ENCODE peak calls at places on chromosomes 2 and 18, in six cellular contexts. K is GM23248, Y is PC-3, X is hepatocyte, D is MM.1S, W is neural progenitor cell. F is an unnamed sample.

GRCh38 chr2:157837851-157838441 is 38.2 kb downstream of the ACVR1 start:
- DNase-seq in K (peak; percentile 63), Y (no peak), X (peak; percentile 35), D (no peak), W (no peak), F (no peak)

GRCh38 chr2:201139836-201140599 is 24.1 kb downstream of the CFLAR start:
- DNase-seq in K (no peak), Y (no peak), X (no peak), D (no peak), W (no peak), F (no peak)

GRCh38 chr2:120204417-120204816 is 18.8 kb downstream of the TMEM185B start:
- DNase-seq in K (no peak), Y (no peak), X (no peak), D (no peak), W (no peak), F (no peak)

GRCh38 chr18:28189400-28190239 is 12.7 kb upstream of the CDH2 start:
- DNase-seq in K (peak; percentile 83), Y (peak; percentile 87), X (peak; percentile 61), D (peak; percentile 67), W (peak; percentile 45), F (peak; percentile 43)

GRCh38 chr2:222504191-222504590 is 79.8 kb downstream of the SGPP2 start:
- DNase-seq in K (no peak), Y (peak; percentile 9), X (no peak), D (no peak), W (no peak), F (no peak)

GRCh38 chr2:20599861-20600461 is 50.9 kb downstream of the HS1BP3 start:
- DNase-seq in K (no peak), Y (no peak), X (no peak), D (no peak), W (peak; percentile 82), F (no peak)

GRCh38 chr2:37414470-37414949 is 70.1 kb downstream of the QPCT start:
- DNase-seq in K (peak; percentile 85), Y (peak; percentile 84), X (peak; percentile 67), D (peak; percentile 75), W (peak; percentile 74), F (peak; percentile 70)

GRCh38 chr18:76223403-76223802 is 271.6 kb downstream of the ZNF516 start:
- DNase-seq in K (no peak), Y (no peak), X (no peak), D (no peak), W (no peak), F (no peak)

GRCh38 chr2:200525066-200525465 is 941 bp upstream of the SGO2 start:
- DNase-seq in K (no peak), Y (peak; percentile 47), X (no peak), D (no peak), W (no peak), F (no peak)

GRCh38 chr18:46261799-46262198 is 157.6 kb downstream of the HAUS1 start:
- DNase-seq in K (peak; percentile 43), Y (no peak), X (no peak), D (no peak), W (no peak), F (no peak)

GRCh38 chr2:191959209-191959608 is 112.3 kb upstream of the CAVIN2 start:
- DNase-seq in K (no peak), Y (no peak), X (no peak), D (no peak), W (no peak), F (no peak)

GRCh38 chr2:75146221-75146902 is 53.0 kb downstream of the TACR1 start:
- DNase-seq in K (peak; percentile 37), Y (no peak), X (no peak), D (no peak), W (peak; percentile 8), F (no peak)

GRCh38 chr2:37466533-37467230 is 122.3 kb downstream of the QPCT start:
- DNase-seq in K (peak; percentile 11), Y (no peak), X (no peak), D (no peak), W (no peak), F (no peak)

GRCh38 chr2:97720746-97721145 is 7.4 kb downstream of the ZAP70 start:
- DNase-seq in K (no peak), Y (no peak), X (no peak), D (no peak), W (no peak), F (no peak)

GRCh38 chr2:9087151-9087681 is 83.7 kb upstream of the MBOAT2 start:
- DNase-seq in K (peak; percentile 34), Y (no peak), X (no peak), D (no peak), W (no peak), F (no peak)

GRCh38 chr2:196586511-196586991 is 53.0 kb upstream of the CCDC150 start:
- DNase-seq in K (peak; percentile 89), Y (peak; percentile 97), X (no peak), D (no peak), W (no peak), F (no peak)

GRCh38 chr18:45859334-45859733 is 33.9 kb downstream of the SIGLEC15 start:
- DNase-seq in K (no peak), Y (no peak), X (no peak), D (no peak), W (no peak), F (no peak)

GRCh38 chr18:71899707-71900483 is 644.2 kb downstream of the CBLN2 start:
- DNase-seq in K (no peak), Y (no peak), X (peak; percentile 34), D (no peak), W (no peak), F (no peak)

GRCh38 chr2:18976112-18976961 is 382.1 kb downstream of the OSR1 start:
- DNase-seq in K (peak; percentile 90), Y (peak; percentile 89), X (peak; percentile 41), D (peak; percentile 26), W (no peak), F (peak; percentile 76)

GRCh38 chr2:98895901-98896300 is 40.1 kb downstream of the CRACDL start:
- DNase-seq in K (no peak), Y (no peak), X (no peak), D (no peak), W (no peak), F (no peak)

GRCh38 chr2:196088209-196088608 is 19.6 kb upstream of the DNAH7 start:
- DNase-seq in K (peak; percentile 37), Y (no peak), X (peak; percentile 39), D (no peak), W (no peak), F (no peak)

GRCh38 chr18:7737483-7737882 is 170.4 kb downstream of the PTPRM start:
- DNase-seq in K (no peak), Y (no peak), X (no peak), D (no peak), W (no peak), F (no peak)

GRCh38 chr2:227462463-227462951 is 9.4 kb upstream of the AGFG1 start:
- DNase-seq in K (no peak), Y (peak; percentile 19), X (peak; percentile 25), D (no peak), W (no peak), F (no peak)

GRCh38 chr2:176585291-176585690 is 316.0 kb downstream of the MTX2 start:
- DNase-seq in K (no peak), Y (no peak), X (no peak), D (no peak), W (no peak), F (no peak)

GRCh38 chr2:9095690-9096089 is 92.2 kb upstream of the MBOAT2 start:
- DNase-seq in K (peak; percentile 50), Y (no peak), X (peak; percentile 39), D (no peak), W (peak; percentile 63), F (no peak)

GRCh38 chr2:172298009-172298408 is 129.4 kb upstream of the ITGA6 start:
- DNase-seq in K (no peak), Y (no peak), X (no peak), D (no peak), W (no peak), F (no peak)

GRCh38 chr18:8413751-8414150 is 195.5 kb upstream of the RAB12 start:
- DNase-seq in K (no peak), Y (no peak), X (no peak), D (no peak), W (no peak), F (no peak)

GRCh38 chr2:146489386-146489785 is 1355.4 kb upstream of the ACVR2A start:
- DNase-seq in K (peak; percentile 7), Y (no peak), X (no peak), D (no peak), W (no peak), F (no peak)

GRCh38 chr2:44944102-44944951 is 2.8 kb downstream of the SIX3 start:
- DNase-seq in K (peak; percentile 47), Y (no peak), X (no peak), D (no peak), W (peak; percentile 61), F (no peak)

GRCh38 chr2:179297922-179298321 is 33.3 kb upstream of the SESTD1 start:
- DNase-seq in K (peak; percentile 1), Y (peak; percentile 39), X (no peak), D (no peak), W (no peak), F (no peak)
- TF ChIP-seq EZH2phosphoT487 in K (no peak), Y (no peak), X (no peak), D (no peak), W (no peak), F (no peak)

GRCh38 chr2:224147174-224147573 is 108.1 kb upstream of the SERPINE2 start:
- DNase-seq in K (peak; percentile 56), Y (peak; percentile 71), X (peak; percentile 61), D (no peak), W (no peak), F (no peak)
- TF ChIP-seq EZH2phosphoT487 in K (no peak), Y (no peak), X (no peak), D (no peak), W (no peak), F (no peak)

GRCh38 chr2:212176151-212176550 is 362.5 kb downstream of the ERBB4 start:
- DNase-seq in K (no peak), Y (no peak), X (peak; percentile 7), D (no peak), W (peak; percentile 2), F (no peak)

GRCh38 chr2:212181646-212182045 is 357.0 kb downstream of the ERBB4 start:
- DNase-seq in K (no peak), Y (no peak), X (no peak), D (no peak), W (no peak), F (no peak)

GRCh38 chr2:212180684-212181083 is 357.9 kb downstream of the ERBB4 start:
- DNase-seq in K (no peak), Y (no peak), X (no peak), D (no peak), W (no peak), F (no peak)

GRCh38 chr2:212173771-212174510 is 364.7 kb downstream of the ERBB4 start:
- DNase-seq in K (no peak), Y (peak; percentile 54), X (no peak), D (no peak), W (no peak), F (no peak)

DNA sequence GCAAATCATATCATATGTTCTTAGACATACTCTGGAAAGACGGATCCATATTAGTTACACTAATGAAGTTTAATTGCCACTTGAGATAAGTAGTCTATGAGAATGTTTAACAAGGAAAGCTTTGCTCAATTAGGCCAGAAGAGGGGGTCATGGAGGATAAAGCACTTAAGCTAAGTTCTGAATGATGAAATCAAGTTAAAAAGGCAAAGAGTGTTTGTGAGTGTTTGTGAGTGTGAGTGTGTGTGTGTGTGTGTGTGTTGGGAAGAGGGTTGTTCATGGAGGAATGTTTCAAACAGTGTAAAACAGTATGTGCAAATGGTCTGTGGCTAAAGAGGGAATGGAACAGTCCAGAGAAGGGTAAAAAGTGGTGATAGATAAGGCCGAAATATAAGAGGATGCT is 360.9 kb downstream of the ERBB4 start:
- DNase-seq in K (peak; percentile 19), Y (peak; percentile 9), X (no peak), D (no peak), W (peak; percentile 5), F (no peak)
- TF ChIP-seq EZH2phosphoT487 in K (no peak), Y (no peak), X (no peak), D (no peak), W (no peak), F (no peak)

GRCh38 chr18:59448546-59448945 is 89.5 kb upstream of the LMAN1 start:
- DNase-seq in K (peak; percentile 83), Y (no peak), X (no peak), D (no peak), W (no peak), F (no peak)
- TF ChIP-seq EZH2phosphoT487 in K (peak; percentile 89), Y (no peak), X (no peak), D (no peak), W (no peak), F (no peak)